ENCODE peak calls at places on chromosomes 5 and 9, in five cellular contexts. J is hypothalamus, K is activated B cell treated with CpG ODN at 0.5 μM for 24 hours, Z is NCI-H345, V is mesendoderm. N is an unnamed sample.

GRCh38 chr5:119036101-119036762 is 34.7 kb upstream of the DMXL1 start:
- DNase-seq in Z (no peak), J (no peak), V (no peak), K (no peak), N (no peak)

GRCh38 chr9:16133556-16134227 is 580.8 kb downstream of the CCDC171 start:
- DNase-seq in J (no peak), Z (peak), V (peak), K (no peak), N (peak)

GRCh38 chr5:61346511-61346910 is 14.5 kb downstream of the ZSWIM6 start:
- DNase-seq in K (no peak), Z (no peak), V (no peak), J (no peak), N (no peak)

GRCh38 chr9:79700607-79701330 is 129.0 kb downstream of the TLE4 start:
- DNase-seq in K (no peak), J (no peak), Z (no peak), V (no peak), N (no peak)

GRCh38 chr5:153212471-153212870 is 278.0 kb upstream of the GRIA1 start:
- DNase-seq in Z (no peak), K (no peak), J (no peak), V (no peak), N (no peak)

GRCh38 chr5:95794070-95794516 is 28.4 kb downstream of the GLRX start:
- DNase-seq in Z (no peak), K (no peak), J (no peak), V (peak), N (no peak)

GRCh38 chr9:90070469-90070868 is 465.7 kb downstream of the GADD45G start:
- DNase-seq in V (no peak), Z (no peak), K (no peak), J (no peak), N (no peak)

GRCh38 chr5:75059887-75060286 is 7.5 kb upstream of the GCNT4 start:
- DNase-seq in J (no peak), V (no peak), K (no peak), Z (no peak), N (no peak)

GRCh38 chr9:93673271-93673843 is 97.0 kb downstream of the PHF2 start:
- DNase-seq in V (no peak), J (no peak), K (peak), Z (peak), N (no peak)

GRCh38 chr5:81286059-81286617 is 15.2 kb upstream of the ZCCHC9 start:
- DNase-seq in Z (no peak), V (peak), J (no peak), K (no peak), N (no peak)

GRCh38 chr5:163571755-163572154 is 66.3 kb downstream of the MAT2B start:
- DNase-seq in Z (no peak), K (no peak), V (no peak), J (no peak), N (no peak)

GRCh38 chr5:69007086-69007672 is 86.6 kb upstream of the SLC30A5 start:
- DNase-seq in Z (no peak), J (no peak), V (no peak), K (no peak), N (no peak)

GRCh38 chr5:41707853-41708603 is 162.2 kb downstream of the OXCT1 start:
- DNase-seq in J (no peak), V (peak), Z (peak), K (no peak), N (no peak)

GRCh38 chr5:108432024-108432423 is 50.1 kb upstream of the FBXL17 start:
- DNase-seq in V (no peak), Z (no peak), J (no peak), K (no peak), N (no peak)

GRCh38 chr9:136232964-136233363 is 12.6 kb downstream of the QSOX2 start:
- DNase-seq in K (no peak), J (no peak), Z (no peak), V (no peak), N (no peak)

GRCh38 chr9:96854073-96854876 is at the start of gene ZNF782:
- DNase-seq in Z (peak), J (peak), V (peak), K (peak), N (peak)

GRCh38 chr5:64165500-64166200 is at the start of gene RNF180:
- DNase-seq in K (no peak), V (peak), Z (peak), J (peak), N (peak)

GRCh38 chr9:111412280-111412679 is 71.9 kb downstream of the ECPAS start:
- DNase-seq in K (no peak), Z (no peak), J (no peak), V (no peak), N (no peak)

GRCh38 chr5:138336952-138337684 is 948 bp upstream of the FAM53C start:
- DNase-seq in Z (peak), V (peak), J (no peak), K (no peak), N (peak)

GRCh38 chr9:1170918-1171317 is 120.8 kb downstream of the DMRT2 start:
- DNase-seq in V (no peak), J (no peak), K (no peak), Z (no peak), N (no peak)

GRCh38 chr9:122978586-122978985 is 37.8 kb downstream of the RABGAP1 start:
- DNase-seq in V (no peak), Z (no peak), J (no peak), K (no peak), N (no peak)

N was measured in NCI-H774.